ENCODE peak calls at places on chromosomes 3 and 15, in seven cellular contexts. S, O, N, D, Q, L and G are unnamed samples.

GRCh38 chr3:133460809-133461208 is 61.0 kb downstream of the BFSP2 start:
- DNase-seq in S (no peak), O (no peak), N (no peak), D (no peak), Q (no peak), L (no peak), G (peak)

GRCh38 chr3:152497457-152497856 is 228.7 kb downstream of the MBNL1 start:
- DNase-seq in S (no peak), O (no peak), N (no peak), D (no peak), Q (no peak), L (no peak), G (no peak)

GRCh38 chr15:89451846-89452245 is 44.5 kb downstream of the RHCG start:
- DNase-seq in S (no peak), O (no peak), N (no peak), D (no peak), Q (no peak), L (no peak), G (no peak)

GRCh38 chr3:39542588-39542988 is 75.1 kb downstream of the MOBP start:
- DNase-seq in S (no peak), O (no peak), N (no peak), D (no peak), Q (no peak), L (no peak), G (no peak)

GRCh38 chr15:90654233-90655124 is 62.7 kb upstream of the BLM start:
- DNase-seq in S (no peak), O (no peak), N (no peak), D (no peak), Q (no peak), L (no peak), G (no peak)

GRCh38 chr15:78050851-78051250 is 26.7 kb downstream of the TBC1D2B start:
- DNase-seq in S (peak), O (no peak), N (no peak), D (no peak), Q (no peak), L (no peak), G (no peak)

GRCh38 chr3:58630081-58630709 is 36.4 kb downstream of the FAM3D start:
- DNase-seq in S (peak), O (no peak), N (no peak), D (peak), Q (peak), L (peak), G (no peak)

GRCh38 chr15:99117563-99118257 is 12.8 kb downstream of the SYNM start:
- DNase-seq in S (no peak), O (no peak), N (no peak), D (no peak), Q (no peak), L (no peak), G (no peak)

GRCh38 chr3:87413821-87414220 is 137.4 kb upstream of the POU1F1 start:
- DNase-seq in S (peak), O (no peak), N (no peak), D (no peak), Q (no peak), L (no peak), G (no peak)

GRCh38 chr15:44710236-44711088 is 661 bp downstream of the PATL2 start:
- DNase-seq in S (peak), O (no peak), N (no peak), D (no peak), Q (no peak), L (no peak), G (no peak)

GRCh38 chr15:41476416-41477048 is 17.1 kb upstream of the ITPKA start:
- DNase-seq in S (no peak), O (no peak), N (no peak), D (no peak), Q (no peak), L (no peak), G (no peak)